ENCODE peak calls at places on chromosomes 5 and 9, in four cellular contexts. Z, C, H and L are unnamed samples.

GRCh38 chr5:131171276-131171815 is 602 bp downstream of the LYRM7 start:
- DNase-seq in Z (no peak), C (no peak), H (no peak), L (no peak)

GRCh38 chr5:94691947-94692346 is 73.5 kb downstream of the SLF1 start:
- DNase-seq in Z (no peak), C (no peak), H (peak), L (no peak)

GRCh38 chr5:146173597-146173996 is 8.9 kb downstream of the LARS1 start:
- DNase-seq in Z (no peak), C (no peak), H (no peak), L (no peak)

GRCh38 chr9:108060165-108060564 is 570.6 kb upstream of the KLF4 start:
- DNase-seq in Z (no peak), C (no peak), H (no peak), L (no peak)

GRCh38 chr5:56610093-56610698 is 205.2 kb upstream of the MAP3K1 start:
- DNase-seq in Z (no peak), C (no peak), H (no peak), L (no peak)

GRCh38 chr5:109080896-109081295 is 328.9 kb downstream of the PJA2 start:
- DNase-seq in Z (no peak), C (no peak), H (no peak), L (no peak)

GRCh38 chr9:107615325-107615724 is 125.8 kb upstream of the KLF4 start:
- DNase-seq in Z (no peak), C (no peak), H (no peak), L (no peak)

GRCh38 chr9:131119600-131119999 is 5.8 kb upstream of the NUP214 start:
- DNase-seq in Z (no peak), C (peak), H (no peak), L (no peak)

GRCh38 chr9:113600477-113600851 is 136.9 kb downstream of the RGS3 start:
- DNase-seq in Z (no peak), C (no peak), H (no peak), L (no peak)

DNA sequence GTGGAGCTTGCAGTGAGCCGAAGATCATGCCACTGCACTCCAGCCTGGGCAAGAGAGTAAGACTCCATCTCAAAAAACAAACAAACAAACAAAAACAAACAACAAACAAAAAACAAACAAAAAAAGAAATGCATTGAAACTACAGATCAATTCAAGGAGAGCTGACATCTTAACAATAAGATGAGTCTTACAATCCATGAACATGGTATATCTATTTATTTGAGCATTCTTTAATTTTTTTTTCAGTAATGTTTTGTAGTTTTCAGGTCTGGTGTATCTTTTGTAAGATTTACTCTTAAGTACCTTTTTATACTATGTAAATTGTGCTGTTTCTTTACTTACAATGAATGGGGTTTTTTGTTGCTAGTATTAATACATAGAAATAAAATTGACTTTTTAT is 140.1 kb upstream of the DAPK1 start:
- DNase-seq in Z (no peak), C (no peak), H (no peak), L (no peak)
- TF ChIP-seq POLR2A in Z (no peak), C (no peak), H (no peak), L (no peak)

GRCh38 chr5:149447373-149448367 is 68.6 kb upstream of the IL17B start:
- DNase-seq in Z (no peak), C (peak), H (no peak), L (no peak)

GRCh38 chr5:149452665-149453617 is 73.8 kb upstream of the IL17B start:
- DNase-seq in Z (no peak), C (no peak), H (peak), L (no peak)

GRCh38 chr5:149452007-149452664 is 73.0 kb upstream of the IL17B start:
- DNase-seq in Z (no peak), C (peak), H (peak), L (no peak)

GRCh38 chr5:149448831-149449714 is 70.0 kb upstream of the IL17B start:
- DNase-seq in Z (no peak), C (peak), H (peak), L (peak)

GRCh38 chr5:149450199-149450598 is 71.1 kb upstream of the IL17B start:
- DNase-seq in Z (no peak), C (no peak), H (peak), L (no peak)
- TF ChIP-seq POLR2A in Z (no peak), C (no peak), H (no peak), L (no peak)

DNA sequence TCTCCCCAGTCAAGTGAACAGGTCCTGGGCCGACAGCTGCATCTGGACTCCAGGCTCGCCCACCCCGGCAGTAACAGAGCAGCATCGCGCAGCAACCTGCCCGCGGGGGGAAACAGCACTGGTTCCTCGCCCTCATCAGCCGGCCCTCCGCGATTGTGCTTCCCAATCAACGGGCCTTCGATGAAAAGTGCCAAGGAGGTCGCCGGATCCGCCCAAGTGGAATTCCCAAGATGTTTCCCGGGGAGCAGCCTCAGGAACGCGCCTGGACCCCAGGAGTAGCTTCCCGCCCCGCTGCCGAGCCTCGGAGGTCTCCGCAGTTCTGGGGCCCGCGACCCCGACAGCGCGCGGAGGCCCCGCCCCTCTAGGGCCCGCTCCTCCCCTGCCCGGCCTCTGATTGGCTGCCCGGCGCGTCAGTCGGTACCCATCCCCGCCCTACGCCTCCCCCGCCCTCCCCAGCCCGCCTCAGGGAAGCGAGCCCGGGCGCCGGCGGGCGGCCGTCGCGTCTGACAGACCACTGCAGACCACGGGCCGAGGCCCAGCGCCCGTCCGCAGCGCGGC is at the start of gene OTULINL:
- DNase-seq in Z (peak), C (peak), H (peak), L (peak)
- TF ChIP-seq POLR2A in Z (no peak), C (no peak), H (peak), L (no peak)

DNA sequence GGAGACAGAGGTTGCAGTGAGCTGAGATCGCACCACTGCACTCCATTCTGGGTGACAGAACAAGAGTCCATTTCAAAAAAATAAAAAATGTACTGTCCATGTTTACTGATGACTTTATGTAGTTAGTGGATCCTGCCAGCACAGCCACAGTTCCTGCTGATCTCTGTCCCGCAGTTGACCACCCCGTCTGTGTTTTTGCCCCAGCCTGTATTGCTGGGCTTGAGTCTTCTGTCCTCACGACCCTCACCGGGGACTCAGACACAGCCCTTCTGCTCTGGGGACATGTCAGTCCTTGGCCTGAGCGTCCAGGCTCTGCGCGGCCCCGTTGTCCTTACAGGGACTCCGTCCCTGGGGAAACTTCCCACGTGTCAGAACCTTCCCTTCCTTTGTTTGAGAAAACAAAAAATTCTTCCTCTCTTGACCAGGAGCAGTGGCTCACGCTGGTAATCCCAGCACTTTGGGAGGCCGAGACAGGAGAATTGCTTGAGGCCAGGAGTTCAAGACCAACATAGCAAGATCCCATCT is 14.5 kb downstream of the SURF6 start:
- DNase-seq in Z (no peak), C (no peak), H (no peak), L (no peak)
- TF ChIP-seq POLR2A in Z (no peak), C (no peak), H (no peak), L (no peak)

GRCh38 chr5:149002053-149002452 is 60.8 kb downstream of the SH3TC2 start:
- DNase-seq in Z (no peak), C (no peak), H (peak), L (no peak)
- TF ChIP-seq POLR2A in Z (no peak), C (no peak), H (no peak), L (no peak)

DNA sequence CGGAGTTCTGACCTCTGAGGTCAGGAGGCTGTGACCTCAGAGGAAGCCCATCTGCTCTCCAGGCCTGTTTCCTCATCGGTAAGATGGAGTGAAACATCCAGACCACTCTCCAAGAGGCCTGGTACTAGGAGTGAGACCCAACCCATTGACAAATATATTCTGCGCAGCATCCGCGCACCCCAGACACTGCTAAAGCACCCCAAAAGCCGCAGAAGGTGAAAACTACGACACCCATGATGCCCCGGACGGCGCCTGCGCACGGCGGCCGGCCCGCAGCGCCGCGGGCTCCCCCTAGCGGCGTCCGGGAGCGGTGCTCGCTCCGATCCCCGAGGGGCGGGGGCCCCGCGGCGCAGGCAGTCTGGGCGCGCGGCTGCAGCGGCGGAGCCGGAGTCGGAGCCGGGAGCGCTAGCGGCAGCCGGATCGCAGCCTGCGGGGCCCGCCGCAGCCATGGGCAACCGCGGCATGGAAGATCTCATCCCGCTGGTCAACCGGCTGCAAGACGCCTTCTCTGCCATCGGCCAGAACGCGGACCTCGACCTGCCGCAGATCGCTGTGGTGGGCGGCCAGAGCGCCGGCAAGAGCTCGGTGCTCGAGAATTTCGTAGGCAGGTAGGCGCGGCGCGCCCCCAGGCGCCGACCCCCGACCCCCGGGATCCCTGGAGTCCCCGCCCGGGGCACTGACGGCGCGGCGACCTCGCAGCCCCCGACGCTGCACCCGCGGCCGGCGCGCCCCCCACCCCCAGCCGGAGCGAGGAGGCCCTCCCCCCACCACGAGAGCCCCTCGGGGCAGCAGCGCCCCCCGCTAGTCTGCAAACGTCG is at the start of gene DNM1:
- DNase-seq in Z (no peak), C (peak), H (peak), L (peak)
- TF ChIP-seq POLR2A in Z (no peak), C (no peak), H (no peak), L (no peak)

DNA sequence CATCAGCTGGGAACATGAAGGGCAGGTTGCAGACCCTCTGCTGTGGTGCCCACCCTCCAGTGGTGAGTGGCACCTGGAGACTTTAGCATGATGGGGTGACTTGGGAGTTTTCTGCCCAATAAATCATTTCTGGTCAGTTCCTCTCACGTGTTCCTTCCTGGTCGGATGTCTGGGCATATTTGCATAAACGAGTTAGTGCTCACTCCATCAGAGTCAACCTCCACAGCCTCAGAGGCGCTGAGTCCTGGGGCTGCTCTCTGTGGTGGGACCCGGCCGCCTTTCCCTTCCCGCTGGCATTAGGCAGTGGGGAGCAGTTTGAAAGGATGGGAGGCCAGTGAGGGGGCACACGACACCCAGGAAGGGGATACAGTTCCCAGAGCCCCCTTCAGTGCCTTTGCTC is 114.0 kb upstream of the FCN2 start:
- DNase-seq in Z (no peak), C (no peak), H (no peak), L (no peak)
- TF ChIP-seq POLR2A in Z (no peak), C (no peak), H (no peak), L (no peak)

GRCh38 chr9:111559000-111559610 is 34.1 kb downstream of the ZNF483 start:
- DNase-seq in Z (no peak), C (no peak), H (no peak), L (no peak)

GRCh38 chr9:111566234-111566633 is 33.2 kb downstream of the PTGR1 start:
- DNase-seq in Z (no peak), C (no peak), H (peak), L (no peak)

GRCh38 chr9:111561165-111561719 is 36.3 kb downstream of the ZNF483 start:
- DNase-seq in Z (no peak), C (no peak), H (no peak), L (no peak)
- TF ChIP-seq POLR2A in Z (no peak), C (no peak), H (no peak), L (no peak)